ENCODE peak calls at places on chromosomes 16 and 17, in eight cellular contexts. C is tibial nerve, W is ovary, U is suprapubic skin, M is Peyer's patch, E is heart left ventricle, V is gastrocnemius medialis, R is upper lobe of left lung. L is an unnamed sample.

GRCh38 chr17:63356275-63356905 is 89.7 kb downstream of the CYB561 start:
- DNase-seq in C (no peak), W (no peak), U (no peak), M (no peak), E (no peak), V (no peak), R (no peak), L (no peak)

GRCh38 chr17:45946841-45947256 is 52.2 kb upstream of the STH start:
- DNase-seq in C (no peak), W (no peak), U (no peak), M (no peak), E (no peak), V (no peak), R (no peak), L (no peak)

GRCh38 chr17:40322417-40323315 is 13.7 kb downstream of the RARA start:
- DNase-seq in C (peak; percentile 75), W (peak; percentile 66), U (peak; percentile 93), M (peak; percentile 63), E (peak; percentile 83), V (peak; percentile 71), R (no peak), L (peak; percentile 95)

GRCh38 chr16:28609631-28610594 is at the start of gene SULT1A1:
- DNase-seq in C (peak; percentile 46), W (no peak), U (no peak), M (peak; percentile 96), E (peak; percentile 77), V (peak; percentile 35), R (peak; percentile 87), L (peak; percentile 90)

GRCh38 chr17:7848665-7849184 is 6.1 kb upstream of the TMEM88 start:
- DNase-seq in C (no peak), W (no peak), U (no peak), M (no peak), E (no peak), V (no peak), R (peak; percentile 72), L (no peak)

GRCh38 chr16:22355487-22355908 is 18.9 kb downstream of the CDR2 start:
- DNase-seq in C (no peak), W (no peak), U (no peak), M (no peak), E (no peak), V (no peak), R (no peak), L (no peak)

GRCh38 chr16:73166972-73167550 is 119.1 kb upstream of the ZFHX3 start:
- DNase-seq in C (no peak), W (no peak), U (no peak), M (no peak), E (no peak), V (no peak), R (no peak), L (no peak)

GRCh38 chr17:75078097-75079022 is 9.4 kb upstream of the SLC16A5 start:
- DNase-seq in C (no peak), W (no peak), U (no peak), M (no peak), E (no peak), V (no peak), R (no peak), L (no peak)

GRCh38 chr17:3894188-3894587 is 1.3 kb upstream of the CAMKK1 start:
- DNase-seq in C (no peak), W (no peak), U (no peak), M (no peak), E (no peak), V (no peak), R (no peak), L (no peak)

GRCh38 chr17:3892095-3892998 is 506 bp downstream of the CAMKK1 start:
- DNase-seq in C (peak; percentile 77), W (peak; percentile 83), U (peak; percentile 89), M (peak; percentile 77), E (peak; percentile 86), V (peak; percentile 66), R (peak; percentile 94), L (peak; percentile 95)

GRCh38 chr17:3891626-3892094 is 1.2 kb downstream of the CAMKK1 start:
- DNase-seq in C (no peak), W (no peak), U (no peak), M (no peak), E (no peak), V (no peak), R (no peak), L (no peak)

GRCh38 chr17:3893720-3894116 is 865 bp upstream of the CAMKK1 start:
- DNase-seq in C (no peak), W (no peak), U (no peak), M (no peak), E (no peak), V (no peak), R (no peak), L (no peak)

DNA sequence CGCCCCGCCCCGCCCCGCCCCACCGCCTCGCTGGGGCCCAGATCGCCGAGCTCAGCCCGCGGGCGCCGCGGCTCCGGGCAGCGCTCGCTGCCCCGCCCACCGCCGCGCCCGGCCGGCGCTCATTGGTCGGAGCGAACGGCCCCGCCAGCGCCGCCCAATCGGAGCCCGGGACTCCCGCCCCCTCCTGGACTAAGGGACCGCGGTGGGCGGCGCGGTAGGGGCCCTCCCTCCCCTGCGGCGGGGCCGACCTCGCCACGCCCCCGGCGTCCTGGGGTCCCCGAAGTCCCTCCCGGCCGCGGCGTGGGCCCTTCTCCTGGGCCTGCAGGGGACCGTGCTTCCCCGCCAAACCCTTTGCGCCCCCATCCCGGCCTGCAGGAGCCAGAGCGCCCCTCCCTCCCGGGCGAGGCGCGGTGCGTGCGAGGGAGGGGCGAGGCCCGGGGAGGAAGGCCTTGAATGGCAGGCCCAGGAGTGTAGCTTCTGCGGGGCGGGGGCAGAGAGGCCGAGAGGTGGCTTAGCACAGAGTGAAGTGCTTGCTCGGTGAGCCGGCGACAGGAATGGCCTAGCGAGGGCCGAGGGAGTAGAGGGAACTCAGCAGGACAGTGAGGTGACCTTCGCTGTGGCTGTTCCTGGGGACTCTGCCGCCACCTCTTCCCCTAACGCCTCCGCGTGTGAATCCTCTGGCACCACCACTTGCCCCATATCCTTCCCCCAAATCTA is at the start of gene CAMKK1:
- DNase-seq in C (peak; percentile 61), W (peak; percentile 89), U (peak; percentile 94), M (peak; percentile 95), E (peak; percentile 95), V (peak; percentile 84), R (peak; percentile 99), L (peak; percentile 97)
- TF ChIP-seq POLR2A in C (no peak), W (no peak), U (no peak), M (peak; percentile 52), E (no peak), V (peak; percentile 37), R (no peak), L (no peak)

DNA sequence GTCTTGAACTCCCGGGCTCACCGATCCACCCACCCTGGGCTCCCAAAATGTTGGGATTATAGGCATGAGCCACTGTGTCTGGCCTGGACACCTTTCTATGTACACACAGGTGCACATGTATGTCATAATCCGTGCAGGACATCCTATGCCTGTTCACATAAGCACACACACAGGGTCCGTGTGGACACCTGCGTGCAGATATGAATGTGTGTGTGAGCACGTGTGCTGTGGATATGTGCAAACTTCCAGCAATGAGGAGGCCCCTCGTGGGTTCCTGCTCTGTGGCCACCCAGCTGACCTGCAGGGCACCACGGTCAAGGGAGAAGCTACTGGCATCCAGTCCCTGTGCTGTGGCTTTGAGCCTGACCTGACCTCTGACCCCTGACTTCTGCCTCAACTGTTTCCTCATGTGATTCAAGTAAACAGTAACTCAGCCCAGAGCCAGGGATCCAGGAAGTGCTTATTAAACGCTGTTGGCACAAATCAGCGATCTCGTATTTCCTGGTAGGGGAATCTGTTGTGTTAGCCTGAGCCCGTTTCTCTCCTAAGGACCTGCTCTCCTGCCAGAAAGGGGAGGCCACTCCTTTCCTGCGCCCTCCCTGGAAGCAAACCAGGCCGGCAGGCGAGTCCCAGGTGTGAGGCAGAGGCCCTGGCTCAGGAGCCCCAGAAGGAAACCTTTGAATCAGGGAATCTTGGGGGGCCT is 6.5 kb downstream of the CPNE7 start:
- DNase-seq in C (no peak), W (no peak), U (no peak), M (no peak), E (no peak), V (no peak), R (no peak), L (peak; percentile 68)
- H3K27ac ChIP-seq in C (no peak overlapping the region), W (no peak overlapping the region), U (no peak overlapping the region), M (peak overlapping the region; percentile 79), E (no peak overlapping the region), V (no peak overlapping the region), R (peak overlapping the region; percentile 80), L (no peak overlapping the region)

GRCh38 chr17:82524540-82524939 is 5.0 kb downstream of the FOXK2 start:
- DNase-seq in C (no peak), W (no peak), U (no peak), M (no peak), E (no peak), V (no peak), R (no peak), L (no peak)

GRCh38 chr17:82517230-82517865 is 2.2 kb upstream of the FOXK2 start:
- DNase-seq in C (no peak), W (no peak), U (no peak), M (no peak), E (no peak), V (no peak), R (no peak), L (no peak)

GRCh38 chr17:82520041-82520910 is 744 bp downstream of the FOXK2 start:
- DNase-seq in C (no peak), W (peak; percentile 66), U (no peak), M (peak; percentile 68), E (peak; percentile 66), V (no peak), R (peak; percentile 90), L (peak; percentile 87)

DNA sequence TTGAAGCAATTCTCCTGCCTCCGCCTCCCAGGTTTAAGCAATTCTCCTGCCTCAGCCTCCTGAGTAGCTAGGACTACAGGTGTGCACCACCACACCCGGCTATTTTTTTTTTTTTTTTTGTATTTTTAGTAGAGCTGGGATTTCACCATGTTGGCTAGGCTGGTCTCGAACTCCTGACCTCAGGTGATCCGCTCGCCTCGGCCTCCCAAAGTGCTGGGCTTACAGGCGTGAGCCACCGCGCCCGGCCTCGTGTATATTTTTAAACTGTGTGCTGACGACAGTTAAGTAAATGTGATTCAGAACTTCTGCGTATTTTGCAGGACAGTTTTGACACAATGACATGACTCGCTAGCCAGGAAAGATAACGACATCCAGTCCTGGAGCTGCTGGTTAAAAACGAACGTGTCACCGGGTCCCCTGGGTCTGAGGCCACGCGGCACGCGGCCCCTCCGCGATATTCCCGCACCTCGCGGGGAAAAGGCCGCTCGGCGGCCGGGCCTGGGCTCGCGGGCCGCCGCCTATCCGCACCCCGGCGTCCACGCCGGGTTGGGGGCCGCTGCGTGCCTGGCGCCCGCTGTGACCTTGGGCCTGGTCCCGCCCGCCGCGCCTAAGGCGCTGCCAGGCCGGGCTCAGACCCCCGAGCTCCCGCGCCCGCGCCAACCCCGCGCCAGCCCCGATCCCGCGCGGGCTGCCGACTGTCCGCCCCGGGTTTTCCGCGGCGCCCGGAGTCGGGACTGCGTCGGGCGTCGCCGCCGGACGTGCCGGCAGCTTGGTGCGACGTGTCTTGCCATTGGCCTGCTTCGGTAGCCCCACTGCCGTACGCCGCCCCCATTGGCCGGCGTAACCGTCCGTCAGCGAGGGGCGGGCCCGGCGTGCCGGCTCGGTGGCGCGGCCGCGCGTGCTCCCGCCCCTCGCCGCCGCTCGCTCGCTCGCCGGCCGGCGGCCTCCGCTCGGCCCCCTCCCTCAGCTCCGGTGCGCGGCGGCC is at the start of gene FOXK2:
- DNase-seq in C (peak; percentile 84), W (peak; percentile 96), U (peak; percentile 93), M (peak; percentile 95), E (peak; percentile 97), V (peak; percentile 95), R (peak; percentile 99), L (peak; percentile 97)
- TF ChIP-seq POLR2A in C (peak; percentile 89), W (peak; percentile 82), U (peak; percentile 68), M (no peak), E (no peak), V (peak; percentile 93), R (peak; percentile 79), L (peak; percentile 60)

DNA sequence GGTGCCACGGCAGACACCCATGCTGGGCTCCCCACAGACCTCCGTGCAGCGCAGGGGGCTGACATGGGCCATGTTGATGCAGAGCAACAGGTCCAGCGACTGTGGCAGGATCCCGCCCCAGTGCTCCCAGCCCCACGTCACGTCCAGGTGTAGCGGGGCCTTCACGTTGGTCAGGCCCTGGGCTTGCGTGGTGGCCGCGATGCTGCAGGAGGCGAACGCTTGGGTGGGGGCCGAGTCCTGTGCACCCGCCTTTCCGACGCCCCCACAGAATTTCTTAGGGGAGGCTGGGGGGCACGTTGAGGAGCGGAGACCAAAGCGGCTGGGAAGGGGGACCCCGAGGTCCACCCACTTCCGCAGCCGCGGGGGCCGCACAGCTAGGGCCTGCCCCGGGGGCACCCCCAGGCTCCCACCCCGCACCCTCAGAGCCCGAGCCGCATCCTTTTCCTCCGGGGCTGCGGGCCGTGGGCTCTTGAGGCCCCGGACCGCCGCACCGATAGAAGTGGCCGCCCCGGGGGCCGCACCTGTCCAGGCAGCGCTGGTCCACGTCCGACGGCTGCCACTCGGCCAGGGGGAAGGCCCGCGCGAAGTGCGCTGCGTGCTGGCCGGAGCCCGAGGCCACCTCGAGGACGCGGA is 416 bp downstream of the METTL26 start:
- DNase-seq in C (no peak), W (no peak), U (no peak), M (no peak), E (no peak), V (no peak), R (peak; percentile 87), L (peak; percentile 89)
- H3K27ac ChIP-seq in C (peak overlapping the region; percentile 100), W (peak overlapping the region; percentile 96), U (peak overlapping the region; percentile 95), M (peak overlapping the region; percentile 98), E (peak overlapping the region; percentile 94), V (peak overlapping the region; percentile 97), R (peak overlapping the region; percentile 94), L (peak overlapping the region; percentile 95)

L was measured in spleen.